ENCODE peak calls at places on chromosomes 4 and X, in four cellular contexts. W is IMR-90, X is astrocyte of the cerebellum, G is breast epithelium. P is an unnamed sample.

GRCh38 chrX:53435997-53436396 is 1.8 kb upstream of the HSD17B10 start:
- DNase-seq in X (peak), G (peak), W (peak), P (peak)

GRCh38 chrX:84469226-84469625 is 33.0 kb downstream of the HDX start:
- DNase-seq in W (peak), X (peak), G (no peak), P (no peak)

GRCh38 chr4:147246096-147246495 is 234.8 kb upstream of the EDNRA start:
- DNase-seq in X (no peak), G (no peak), W (no peak), P (no peak)

GRCh38 chr4:87659247-87659931 is 9.3 kb downstream of the DMP1 start:
- DNase-seq in W (no peak), G (no peak), X (no peak), P (no peak)

GRCh38 chr4:21034728-21035127 is 334.5 kb downstream of the PACRGL start:
- DNase-seq in W (no peak), X (no peak), G (no peak), P (no peak)

GRCh38 chrX:126655061-126655460 is 102.4 kb upstream of the DCAF12L1 start:
- DNase-seq in W (no peak), G (no peak), X (no peak), P (no peak)

GRCh38 chrX:3393581-3394111 is 47.2 kb upstream of the MXRA5 start:
- DNase-seq in W (no peak), G (no peak), X (peak), P (no peak)

GRCh38 chrX:78945186-78945912 is at the start of gene P2RY10:
- DNase-seq in W (no peak), G (no peak), X (no peak), P (no peak)

GRCh38 chrX:99117011-99117410 is 1293.1 kb downstream of the PCDH19 start:
- DNase-seq in W (no peak), X (no peak), G (no peak), P (no peak)

GRCh38 chr4:45662996-45663395 is 460.9 kb downstream of the GABRG1 start:
- DNase-seq in W (no peak), X (peak), G (no peak), P (no peak)

GRCh38 chrX:65673857-65674350 is 6.5 kb downstream of the MSN start:
- DNase-seq in G (no peak), X (no peak), W (no peak), P (no peak)

GRCh38 chr4:55543858-55544257 is 2.9 kb downstream of the CLOCK start:
- DNase-seq in G (no peak), W (peak), X (no peak), P (no peak)

GRCh38 chr4:40608628-40609027 is 21.0 kb downstream of the RBM47 start:
- DNase-seq in G (no peak), X (no peak), W (peak), P (no peak)

GRCh38 chr4:168304744-168305459 is 13.7 kb downstream of the DDX60 start:
- DNase-seq in G (no peak), X (peak), W (peak), P (no peak)

GRCh38 chr4:155468282-155468681 is 91.5 kb upstream of the MAP9 start:
- DNase-seq in W (no peak), G (no peak), X (no peak), P (no peak)

GRCh38 chrX:71912156-71912555 is 1.5 kb downstream of the NHSL2 start:
- DNase-seq in W (no peak), G (no peak), X (no peak), P (no peak)

GRCh38 chr4:59195867-59196266 is 2004.3 kb upstream of the ADGRL3 start:
- DNase-seq in G (no peak), X (no peak), W (no peak), P (no peak)

GRCh38 chr4:31307026-31307425 is 586.9 kb downstream of the PCDH7 start:
- DNase-seq in X (no peak), G (no peak), W (no peak), P (no peak)

GRCh38 chr4:114281561-114281960 is 302.1 kb upstream of the ARSJ start:
- DNase-seq in X (peak), G (no peak), W (peak), P (no peak)

GRCh38 chrX:38754102-38754790 is 47.0 kb upstream of the MID1IP1 start:
- DNase-seq in W (peak), X (peak), G (no peak), P (no peak)

GRCh38 chr4:127783026-127783769 is 1.1 kb downstream of the HSPA4L start:
- DNase-seq in G (peak), X (peak), W (peak), P (peak)

GRCh38 chr4:183173580-183174526 is 74.8 kb downstream of the WWC2 start:
- DNase-seq in G (no peak), X (peak), W (peak), P (no peak)

GRCh38 chrX:121161501-121161933 is 114.1 kb downstream of the GLUD2 start:
- DNase-seq in X (no peak), G (no peak), W (no peak), P (no peak)

GRCh38 chr4:174222266-174222872 is 61.1 kb downstream of the FBXO8 start:
- DNase-seq in W (peak), G (no peak), X (peak), P (no peak)
- H3K4me3 ChIP-seq in W (no peak), G (no peak), X (no peak), P (no peak)

GRCh38 chrX:12953420-12953819 is 21.5 kb upstream of the TMSB4X start:
- DNase-seq in X (no peak), G (no peak), W (no peak), P (no peak)
- H3K4me3 ChIP-seq in X (no peak), G (no peak), W (no peak), P (no peak)

GRCh38 chr4:25792200-25792791 is 70.5 kb downstream of the SEL1L3 start:
- DNase-seq in W (no peak), X (no peak), G (no peak), P (no peak)
- H3K4me3 ChIP-seq in W (no peak), X (no peak), G (no peak), P (no peak)

GRCh38 chrX:19091596-19091995 is 30.7 kb downstream of the ADGRG2 start:
- DNase-seq in W (no peak), X (no peak), G (no peak), P (no peak)

GRCh38 chrX:19094654-19095053 is 27.6 kb downstream of the ADGRG2 start:
- DNase-seq in G (no peak), X (no peak), W (no peak), P (no peak)

GRCh38 chrX:19097553-19097952 is 24.7 kb downstream of the ADGRG2 start:
- DNase-seq in X (no peak), G (no peak), W (no peak), P (no peak)
- H3K4me3 ChIP-seq in X (no peak), G (no peak), W (no peak), P (no peak)

DNA sequence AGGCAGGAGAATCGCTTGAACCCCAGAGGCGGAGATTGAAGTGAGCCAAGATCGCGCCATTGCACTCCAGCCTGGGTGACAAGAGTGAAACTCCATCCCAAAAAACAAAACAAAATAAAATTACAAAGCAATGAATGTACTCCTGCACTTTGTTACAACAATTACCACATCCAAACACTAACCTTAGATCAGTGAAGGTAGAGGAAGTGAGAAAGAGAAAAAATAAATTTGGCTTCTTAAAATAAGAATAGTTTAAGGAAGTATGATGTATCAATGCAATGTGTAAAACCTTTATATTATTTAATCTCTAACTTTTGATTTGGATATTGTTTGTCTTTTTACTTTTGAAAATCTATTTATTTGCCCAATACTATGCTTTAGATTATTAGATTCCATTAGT is 21.7 kb upstream of the CSN1S1 start:
- DNase-seq in X (no peak), G (no peak), W (no peak), P (no peak)
- H3K4me3 ChIP-seq in X (no peak), G (no peak), W (no peak), P (no peak)

GRCh38 chrX:24148118-24148517 is 1.4 kb upstream of the ZFX start:
- DNase-seq in G (no peak), W (peak), X (no peak), P (no peak)
- H3K4me3 ChIP-seq in G (peak), W (peak), X (no peak), P (no peak)

GRCh38 chr4:6917445-6918241 is 8.0 kb downstream of the TBC1D14 start:
- DNase-seq in X (peak), G (peak), W (no peak), P (peak)
- H3K4me3 ChIP-seq in X (no peak), G (no peak), W (no peak), P (peak)

GRCh38 chr4:4871267-4872147 is 12.0 kb downstream of the MSX1 start:
- DNase-seq in G (no peak), X (no peak), W (no peak), P (no peak)
- H3K4me3 ChIP-seq in G (no peak), X (no peak), W (no peak), P (no peak)

DNA sequence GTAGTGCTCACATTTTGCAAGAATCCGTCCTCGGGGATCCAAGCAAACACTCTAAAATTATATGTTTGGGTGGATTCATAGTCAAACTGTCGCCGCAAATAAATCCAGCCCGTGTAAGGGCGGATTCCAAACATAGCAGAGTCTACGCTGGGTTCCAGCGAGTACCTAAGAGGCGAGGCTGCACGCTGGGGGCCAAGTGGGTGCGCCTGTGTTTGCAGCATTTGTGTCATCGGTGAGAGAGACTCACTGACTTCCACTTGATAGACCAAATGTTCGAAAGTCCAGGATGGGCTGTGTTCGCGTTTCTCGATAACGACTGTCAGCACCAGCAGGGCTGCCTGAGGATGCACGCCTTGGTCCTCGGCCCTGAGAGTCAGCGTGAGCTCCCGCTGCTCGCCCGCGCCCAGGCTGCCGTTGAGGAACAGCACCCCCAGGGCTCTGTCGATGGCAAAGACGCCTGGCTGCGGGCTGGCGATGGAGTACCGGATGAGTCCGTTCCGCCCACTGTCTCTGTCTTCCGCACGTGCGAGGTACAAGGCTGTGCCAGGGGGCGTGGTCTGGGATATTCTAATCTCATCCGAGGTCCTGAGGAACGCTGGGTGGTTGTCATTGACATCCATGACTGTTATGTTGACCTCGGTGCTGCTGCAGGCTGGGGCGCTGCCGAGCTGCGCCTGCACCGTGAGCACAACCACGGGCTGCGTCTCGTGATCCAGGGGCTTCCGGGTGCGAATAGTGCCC is 158.7 kb downstream of the DCHS2 start:
- DNase-seq in X (no peak), W (peak), G (no peak), P (peak)
- H3K4me3 ChIP-seq in X (peak), W (peak), G (peak), P (no peak)

GRCh38 chr4:37978509-37978908 is 18.3 kb downstream of the PTTG2 start:
- DNase-seq in G (no peak), X (no peak), W (no peak), P (no peak)
- H3K4me3 ChIP-seq in G (no peak), X (peak), W (peak), P (no peak)